ENCODE peak calls at places on chromosomes 1 and 21, in six cellular contexts. One of them, this sample, is unnamed.

GRCh38 chr1:22039594-22040347 is 12.7 kb upstream of the CDC42 start:
- DNase-seq in occipital lobe: no peak
- DNase-seq in Right ventricle myocardium superior: peak; percentile 81
- DNase-seq in memory B cell: peak; percentile 67
- DNase-seq in NAMALWA: peak; percentile 96
- DNase-seq in endothelial cell: peak; percentile 23
- DNase-seq in this sample: peak; percentile 53

GRCh38 chr1:56666112-56666608 is 21.0 kb downstream of the PRKAA2 start:
- DNase-seq in Right ventricle myocardium superior: no peak
- DNase-seq in occipital lobe: no peak
- DNase-seq in endothelial cell: no peak
- DNase-seq in memory B cell: no peak
- DNase-seq in NAMALWA: no peak
- DNase-seq in this sample: no peak

GRCh38 chr1:46131727-46132528 is 501 bp downstream of the PIK3R3 start:
- DNase-seq in endothelial cell: no peak
- DNase-seq in Right ventricle myocardium superior: peak; percentile 52
- DNase-seq in memory B cell: no peak
- DNase-seq in occipital lobe: no peak
- DNase-seq in NAMALWA: peak; percentile 61
- DNase-seq in this sample: peak; percentile 36

GRCh38 chr1:43750083-43750482 is 42.7 kb downstream of the ST3GAL3 start:
- DNase-seq in occipital lobe: no peak
- DNase-seq in memory B cell: no peak
- DNase-seq in NAMALWA: no peak
- DNase-seq in Right ventricle myocardium superior: no peak
- DNase-seq in endothelial cell: no peak
- DNase-seq in this sample: no peak

GRCh38 chr1:183101081-183101480 is 77.9 kb downstream of the LAMC1 start:
- DNase-seq in memory B cell: no peak
- DNase-seq in Right ventricle myocardium superior: no peak
- DNase-seq in NAMALWA: no peak
- DNase-seq in endothelial cell: no peak
- DNase-seq in occipital lobe: no peak
- DNase-seq in this sample: no peak

GRCh38 chr1:185581961-185582725 is 152.0 kb upstream of the HMCN1 start:
- DNase-seq in memory B cell: no peak
- DNase-seq in endothelial cell: no peak
- DNase-seq in Right ventricle myocardium superior: no peak
- DNase-seq in NAMALWA: no peak
- DNase-seq in occipital lobe: no peak
- DNase-seq in this sample: no peak

GRCh38 chr21:34243562-34243961 is 120.2 kb upstream of the KCNE2 start:
- DNase-seq in Right ventricle myocardium superior: no peak
- DNase-seq in memory B cell: no peak
- DNase-seq in occipital lobe: no peak
- DNase-seq in endothelial cell: peak; percentile 11
- DNase-seq in NAMALWA: peak; percentile 13
- DNase-seq in this sample: peak; percentile 13

GRCh38 chr1:206809504-206810084 is 37.3 kb upstream of the IL10 start:
- DNase-seq in NAMALWA: peak; percentile 47
- DNase-seq in endothelial cell: peak; percentile 13
- DNase-seq in Right ventricle myocardium superior: no peak
- DNase-seq in occipital lobe: no peak
- DNase-seq in memory B cell: no peak
- DNase-seq in this sample: no peak

GRCh38 chr1:237701534-237701933 is 189.2 kb downstream of the ZP4 start:
- DNase-seq in occipital lobe: no peak
- DNase-seq in endothelial cell: no peak
- DNase-seq in Right ventricle myocardium superior: no peak
- DNase-seq in memory B cell: no peak
- DNase-seq in NAMALWA: no peak
- DNase-seq in this sample: no peak

GRCh38 chr1:35637401-35637809 is 3.9 kb downstream of the PSMB2 start:
- DNase-seq in occipital lobe: no peak
- DNase-seq in endothelial cell: no peak
- DNase-seq in memory B cell: no peak
- DNase-seq in NAMALWA: peak; percentile 70
- DNase-seq in Right ventricle myocardium superior: no peak
- DNase-seq in this sample: peak; percentile 47

GRCh38 chr21:38622827-38623209 is 124.5 kb upstream of the ERG start:
- DNase-seq in Right ventricle myocardium superior: no peak
- DNase-seq in endothelial cell: no peak
- DNase-seq in occipital lobe: no peak
- DNase-seq in NAMALWA: no peak
- DNase-seq in memory B cell: no peak
- DNase-seq in this sample: no peak

GRCh38 chr1:18992646-18993045 is 36.2 kb upstream of the IFFO2 start:
- DNase-seq in NAMALWA: no peak
- DNase-seq in Right ventricle myocardium superior: no peak
- DNase-seq in occipital lobe: no peak
- DNase-seq in endothelial cell: no peak
- DNase-seq in memory B cell: no peak
- DNase-seq in this sample: no peak

GRCh38 chr1:227895828-227896685 is 51.7 kb downstream of the WNT9A start:
- DNase-seq in memory B cell: peak; percentile 9
- DNase-seq in NAMALWA: no peak
- DNase-seq in endothelial cell: peak; percentile 3
- DNase-seq in Right ventricle myocardium superior: peak; percentile 54
- DNase-seq in occipital lobe: peak; percentile 37
- DNase-seq in this sample: no peak

GRCh38 chr1:10170362-10170665 is 40.1 kb upstream of the KIF1B start:
- DNase-seq in memory B cell: no peak
- DNase-seq in Right ventricle myocardium superior: no peak
- DNase-seq in endothelial cell: no peak
- DNase-seq in occipital lobe: no peak
- DNase-seq in NAMALWA: no peak
- DNase-seq in this sample: no peak

GRCh38 chr1:245654460-245655050 is 499.8 kb downstream of the KIF26B start:
- DNase-seq in endothelial cell: no peak
- DNase-seq in occipital lobe: no peak
- DNase-seq in NAMALWA: no peak
- DNase-seq in memory B cell: no peak
- DNase-seq in Right ventricle myocardium superior: no peak
- DNase-seq in this sample: no peak

GRCh38 chr21:26061437-26061836 is 109.1 kb downstream of the APP start:
- DNase-seq in NAMALWA: no peak
- DNase-seq in endothelial cell: no peak
- DNase-seq in memory B cell: no peak
- DNase-seq in occipital lobe: no peak
- DNase-seq in Right ventricle myocardium superior: no peak
- DNase-seq in this sample: no peak

GRCh38 chr1:174990382-174990999 is 9.3 kb upstream of the CACYBP start:
- DNase-seq in NAMALWA: peak; percentile 58
- DNase-seq in endothelial cell: no peak
- DNase-seq in occipital lobe: no peak
- DNase-seq in memory B cell: no peak
- DNase-seq in Right ventricle myocardium superior: no peak
- DNase-seq in this sample: peak; percentile 77

GRCh38 chr1:213034713-213035112 is 16.3 kb upstream of the RPS6KC1 start:
- DNase-seq in occipital lobe: no peak
- DNase-seq in endothelial cell: no peak
- DNase-seq in Right ventricle myocardium superior: no peak
- DNase-seq in memory B cell: no peak
- DNase-seq in NAMALWA: no peak
- DNase-seq in this sample: no peak

GRCh38 chr1:201848230-201848629 is 19.3 kb downstream of the IPO9 start:
- DNase-seq in endothelial cell: no peak
- DNase-seq in Right ventricle myocardium superior: no peak
- DNase-seq in NAMALWA: no peak
- DNase-seq in memory B cell: no peak
- DNase-seq in occipital lobe: no peak
- DNase-seq in this sample: no peak

GRCh38 chr1:89762431-89762800 is 58.4 kb upstream of the LRRC8D start:
- DNase-seq in NAMALWA: no peak
- DNase-seq in memory B cell: no peak
- DNase-seq in endothelial cell: no peak
- DNase-seq in occipital lobe: no peak
- DNase-seq in Right ventricle myocardium superior: no peak
- DNase-seq in this sample: no peak

GRCh38 chr1:63027176-63027575 is 243.2 kb downstream of the ATG4C start:
- DNase-seq in occipital lobe: no peak
- DNase-seq in NAMALWA: no peak
- DNase-seq in Right ventricle myocardium superior: no peak
- DNase-seq in endothelial cell: no peak
- DNase-seq in memory B cell: no peak
- DNase-seq in this sample: no peak

GRCh38 chr21:45306453-45306831 is 18.7 kb upstream of the POFUT2 start:
- DNase-seq in endothelial cell: no peak
- DNase-seq in occipital lobe: no peak
- DNase-seq in Right ventricle myocardium superior: peak; percentile 42
- DNase-seq in NAMALWA: no peak
- DNase-seq in memory B cell: no peak
- DNase-seq in this sample: no peak

GRCh38 chr1:20634065-20634593 is 871 bp downstream of the PINK1 start:
- DNase-seq in endothelial cell: no peak
- DNase-seq in memory B cell: no peak
- DNase-seq in occipital lobe: no peak
- DNase-seq in NAMALWA: no peak
- DNase-seq in Right ventricle myocardium superior: no peak
- DNase-seq in this sample: no peak

GRCh38 chr1:58412071-58412580 is 134.4 kb downstream of the OMA1 start:
- DNase-seq in occipital lobe: peak; percentile 25
- DNase-seq in Right ventricle myocardium superior: no peak
- DNase-seq in memory B cell: no peak
- DNase-seq in NAMALWA: no peak
- DNase-seq in endothelial cell: no peak
- DNase-seq in this sample: peak; percentile 28

GRCh38 chr1:1199961-1200875 is 6.2 kb downstream of the TNFRSF18 start:
- DNase-seq in Right ventricle myocardium superior: no peak
- DNase-seq in memory B cell: no peak
- DNase-seq in occipital lobe: no peak
- DNase-seq in endothelial cell: peak; percentile 5
- DNase-seq in NAMALWA: no peak
- DNase-seq in this sample: no peak

GRCh38 chr1:21655259-21655658 is 13.9 kb downstream of the RAP1GAP start:
- DNase-seq in endothelial cell: no peak
- DNase-seq in occipital lobe: no peak
- DNase-seq in NAMALWA: no peak
- DNase-seq in memory B cell: no peak
- DNase-seq in Right ventricle myocardium superior: no peak
- DNase-seq in this sample: no peak